ENCODE peak calls at places on chromosomes 4 and X, in eight cellular contexts. N is SJCRH30, H is SW480, L is NCI-H82, I is SJSA1, C is C1 segment of cervical spinal cord, X is NCI-H1930, M is germinal center. P is an unnamed sample.

GRCh38 chr4:176034498-176034897 is 31.1 kb upstream of the WDR17 start:
- DNase-seq in X (no peak), I (no peak), L (peak), M (no peak), N (peak), H (peak), C (no peak), P (no peak)

GRCh38 chrX:130984782-130985181 is 73.4 kb upstream of the ARHGAP36 start:
- DNase-seq in X (no peak), M (no peak), C (no peak), H (no peak), I (no peak), L (no peak), N (peak), P (no peak)

GRCh38 chr4:7310441-7310840 is 118.1 kb downstream of the SORCS2 start:
- DNase-seq in X (no peak), C (no peak), L (no peak), M (no peak), H (no peak), I (no peak), N (no peak), P (no peak)

GRCh38 chr4:159238631-159239030 is 135.8 kb downstream of the RAPGEF2 start:
- DNase-seq in H (no peak), I (no peak), L (no peak), X (no peak), C (no peak), M (no peak), N (no peak), P (no peak)

GRCh38 chr4:84966382-84967291 is at the start of gene WDFY3:
- DNase-seq in L (peak), M (peak), N (peak), X (peak), I (peak), H (peak), C (peak), P (no peak)

GRCh38 chr4:5451243-5451642 is 257.1 kb downstream of the EVC2 start:
- DNase-seq in H (no peak), I (no peak), X (no peak), M (no peak), L (no peak), C (no peak), N (no peak), P (no peak)

GRCh38 chr4:172649143-172649542 is 519.5 kb upstream of the GALNT7 start:
- DNase-seq in N (no peak), C (no peak), X (no peak), L (no peak), H (no peak), M (no peak), I (no peak), P (no peak)

GRCh38 chr4:13733817-13734216 is 106.3 kb upstream of the BOD1L1 start:
- DNase-seq in L (no peak), H (no peak), X (no peak), N (no peak), I (no peak), M (no peak), C (no peak), P (no peak)

GRCh38 chr4:165101641-165102040 is 11.0 kb downstream of the TMEM192 start:
- DNase-seq in N (no peak), C (no peak), M (no peak), H (no peak), X (no peak), I (no peak), L (no peak), P (no peak)

GRCh38 chrX:113634565-113634964 is 793.9 kb upstream of the AMOT start:
- DNase-seq in C (no peak), X (no peak), N (no peak), I (no peak), M (no peak), H (no peak), L (no peak), P (no peak)

GRCh38 chr4:87848622-87849351 is 16.0 kb downstream of the MEPE start:
- DNase-seq in H (peak), L (peak), N (peak), M (peak), C (peak), I (no peak), X (peak), P (no peak)

GRCh38 chrX:130728208-130728607 is 174.8 kb downstream of the ENOX2 start:
- DNase-seq in H (no peak), L (no peak), C (no peak), N (no peak), I (no peak), M (no peak), X (no peak), P (no peak)

GRCh38 chr4:56627985-56628384 is 53.1 kb downstream of the HOPX start:
- DNase-seq in H (no peak), C (no peak), N (no peak), X (no peak), L (no peak), I (no peak), M (no peak), P (no peak)

GRCh38 chr4:48275247-48275646 is 5.6 kb upstream of the TEC start:
- DNase-seq in H (peak), C (no peak), X (no peak), N (peak), M (peak), L (peak), I (no peak), P (no peak)

GRCh38 chr4:147581601-147582350 is 35.4 kb upstream of the TMEM184C start:
- DNase-seq in X (no peak), L (no peak), C (no peak), H (no peak), M (no peak), I (no peak), N (no peak), P (no peak)

GRCh38 chr4:139666735-139667266 is 1.2 kb downstream of the MGST2 start:
- DNase-seq in I (no peak), N (peak), L (peak), X (no peak), H (peak), M (no peak), C (peak), P (peak)

GRCh38 chr4:39697740-39698423 is at the start of gene UBE2K:
- DNase-seq in I (peak), L (peak), X (peak), N (peak), H (peak), C (peak), M (peak), P (peak)

GRCh38 chr4:111434581-111434980 is 710.7 kb upstream of the FAM241A start:
- DNase-seq in N (peak), I (no peak), H (no peak), M (no peak), C (no peak), L (no peak), X (no peak), P (no peak)

GRCh38 chr4:173169428-173170209 is 1.0 kb downstream of the GALNT7 start:
- DNase-seq in H (peak), I (peak), L (peak), C (peak), N (peak), X (peak), M (peak), P (peak)

GRCh38 chrX:3532571-3532970 is 180.9 kb downstream of the PRKX start:
- DNase-seq in I (no peak), M (no peak), C (no peak), L (no peak), H (no peak), X (no peak), N (no peak), P (no peak)

GRCh38 chr4:118740869-118741268 is 55.7 kb downstream of the METTL14 start:
- DNase-seq in C (no peak), N (peak), M (peak), L (peak), I (no peak), X (peak), H (peak), P (no peak)

GRCh38 chr4:106618920-106619319 is 250.3 kb upstream of the GIMD1 start:
- DNase-seq in I (no peak), N (peak), X (no peak), L (peak), C (no peak), M (no peak), H (no peak), P (no peak)

GRCh38 chr4:156346959-156347385 is 393.3 kb upstream of the CTSO start:
- DNase-seq in H (no peak), C (no peak), N (peak), X (no peak), M (no peak), I (no peak), L (no peak), P (no peak)

GRCh38 chr4:1191621-1192020 is 19.2 kb upstream of the SPON2 start:
- DNase-seq in X (no peak), C (no peak), H (peak), N (no peak), I (no peak), M (no peak), L (no peak), P (no peak)

GRCh38 chrX:154516655-154517100 is 646 bp upstream of the FAM3A start:
- DNase-seq in C (no peak), L (no peak), M (no peak), N (peak), X (no peak), H (no peak), I (no peak), P (no peak)

GRCh38 chr4:140893939-140894338 is 137.8 kb upstream of the TBC1D9 start:
- DNase-seq in M (no peak), C (no peak), L (no peak), X (no peak), N (no peak), I (no peak), H (no peak), P (no peak)

GRCh38 chr4:101563126-101563525 is 215.8 kb upstream of the PPP3CA start:
- DNase-seq in H (no peak), C (no peak), I (no peak), X (no peak), N (no peak), M (no peak), L (no peak), P (no peak)

GRCh38 chrX:29662759-29663503 is 552.4 kb upstream of the MAGEB2 start:
- DNase-seq in N (peak), C (no peak), H (peak), I (peak), L (no peak), M (no peak), X (no peak), P (no peak)

GRCh38 chr4:148850257-148850995 is 408.2 kb upstream of the NR3C2 start:
- DNase-seq in I (no peak), L (no peak), C (no peak), N (no peak), H (no peak), X (no peak), M (no peak), P (no peak)

GRCh38 chr4:185201983-185202962 is 1.5 kb downstream of the CFAP97 start:
- DNase-seq in X (no peak), H (no peak), M (no peak), C (no peak), I (no peak), L (no peak), N (peak), P (peak)

GRCh38 chr4:23837366-23837765 is 52.5 kb downstream of the PPARGC1A start:
- DNase-seq in H (no peak), X (no peak), I (no peak), M (no peak), L (peak), C (no peak), N (no peak), P (no peak)

GRCh38 chrX:141815904-141816303 is 22.2 kb upstream of the MAGEC3 start:
- DNase-seq in L (no peak), X (no peak), M (no peak), H (no peak), N (no peak), I (no peak), C (no peak), P (no peak)

GRCh38 chr4:42306221-42307109 is 90.8 kb upstream of the SHISA3 start:
- DNase-seq in X (no peak), M (no peak), I (no peak), H (no peak), N (no peak), L (peak), C (no peak), P (no peak)

GRCh38 chr4:3263053-3263958 is 14.3 kb downstream of the MSANTD1 start:
- DNase-seq in N (no peak), I (peak), M (no peak), H (no peak), L (no peak), C (no peak), X (no peak), P (no peak)

GRCh38 chr4:44434247-44434646 is 14.4 kb downstream of the KCTD8 start:
- DNase-seq in I (no peak), N (no peak), L (no peak), M (no peak), X (no peak), H (no peak), C (no peak), P (no peak)

GRCh38 chrX:63635750-63636149 is 149.3 kb downstream of the ARHGEF9 start:
- DNase-seq in C (no peak), M (no peak), L (no peak), I (no peak), H (no peak), X (no peak), N (no peak), P (no peak)

GRCh38 chrX:22134681-22135080 is 102.6 kb downstream of the PHEX start:
- DNase-seq in X (no peak), L (peak), C (no peak), I (peak), H (no peak), N (peak), M (no peak), P (no peak)

P was measured in activated T-helper 2 cell treated with anti-CD3 and anti-CD28 coated beads, Interferon-gamma antibody, Interleukin-2, Interleukin-4, amounts not matched to agents 10 μg/mL and 5 μg/mL and 100 μg/mL, durations not matched to agents 14 hours and 24 hours and 36 hours.